ENCODE peak calls at places on chromosomes 13 and 19, in nine cellular contexts. N is glutamatergic neuron; Q is HEK293T; E is NCI-H1105; D is COR-L47; U is CD4-positive, alpha-beta T cell; P is activated CD4-positive, alpha-beta T cell treated with anti-CD3 and anti-CD28 coated beads for 4 hours; L is EL; Y is NCI-H774. I is an unnamed sample.

GRCh38 chr19:34505321-34506025 is 23.9 kb downstream of the WTIP start:
- DNase-seq in N (no peak), Q (no peak), E (no peak), D (no peak), U (no peak), P (no peak), L (no peak), Y (no peak), I (no peak)

GRCh38 chr13:94192576-94192975 is 286.9 kb downstream of the DCT start:
- DNase-seq in N (peak), Q (peak), E (no peak), D (peak), U (no peak), P (no peak), L (peak), Y (no peak), I (no peak)

GRCh38 chr13:74883834-74884233 is 598.1 kb downstream of the TBC1D4 start:
- DNase-seq in N (no peak), Q (no peak), E (no peak), D (no peak), U (no peak), P (no peak), L (no peak), Y (no peak), I (no peak)

GRCh38 chr19:13020002-13020414 is 24.7 kb downstream of the NFIX start:
- DNase-seq in N (no peak), Q (no peak), E (no peak), D (no peak), U (no peak), P (no peak), L (no peak), Y (no peak), I (peak)

GRCh38 chr19:17424743-17425365 is 5.0 kb downstream of the MVB12A start:
- DNase-seq in N (peak), Q (peak), E (peak), D (peak), U (no peak), P (no peak), L (peak), Y (no peak), I (peak)

GRCh38 chr19:858868-859843 is at the start of gene CFD:
- DNase-seq in N (no peak), Q (no peak), E (no peak), D (no peak), U (no peak), P (no peak), L (no peak), Y (no peak), I (peak)

GRCh38 chr13:30708541-30708940 is 26.8 kb upstream of the ALOX5AP start:
- DNase-seq in N (no peak), Q (no peak), E (no peak), D (no peak), U (no peak), P (no peak), L (peak), Y (no peak), I (no peak)

GRCh38 chr19:17779281-17779930 is 15.5 kb upstream of the B3GNT3 start:
- DNase-seq in N (peak), Q (peak), E (no peak), D (no peak), U (no peak), P (no peak), L (peak), Y (no peak), I (no peak)

GRCh38 chr13:35549481-35549880 is 73.0 kb upstream of the MAB21L1 start:
- DNase-seq in N (no peak), Q (no peak), E (no peak), D (no peak), U (no peak), P (no peak), L (peak), Y (no peak), I (no peak)

GRCh38 chr19:10258080-10258710 is 6.2 kb downstream of the MRPL4 start:
- DNase-seq in N (no peak), Q (no peak), E (no peak), D (no peak), U (no peak), P (no peak), L (no peak), Y (no peak), I (no peak)

GRCh38 chr13:87954116-87954515 is 282.9 kb downstream of the SLITRK5 start:
- DNase-seq in N (no peak), Q (no peak), E (no peak), D (no peak), U (no peak), P (no peak), L (peak), Y (no peak), I (no peak)

GRCh38 chr19:35249146-35249847 is 495 bp downstream of the LSR start:
- DNase-seq in N (no peak), Q (no peak), E (no peak), D (no peak), U (no peak), P (no peak), L (no peak), Y (no peak), I (no peak)

GRCh38 chr19:34793562-34793961 is 20.5 kb upstream of the ZNF599 start:
- DNase-seq in N (no peak), Q (no peak), E (no peak), D (no peak), U (no peak), P (no peak), L (peak), Y (no peak), I (no peak)

GRCh38 chr19:38597075-38597474 is 20.7 kb downstream of the MAP4K1 start:
- DNase-seq in N (no peak), Q (no peak), E (no peak), D (no peak), U (no peak), P (no peak), L (no peak), Y (no peak), I (no peak)

GRCh38 chr19:57583521-57584416 is at the start of gene ZIK1:
- DNase-seq in N (peak), Q (no peak), E (peak), D (peak), U (peak), P (peak), L (peak), Y (no peak), I (peak)

GRCh38 chr13:28475916-28476725 is 18.8 kb downstream of the FLT1 start:
- DNase-seq in N (no peak), Q (no peak), E (no peak), D (no peak), U (no peak), P (no peak), L (peak), Y (no peak), I (no peak)

GRCh38 chr19:2762783-2763496 is 20.1 kb downstream of the SGTA start:
- DNase-seq in N (no peak), Q (no peak), E (no peak), D (no peak), U (no peak), P (no peak), L (no peak), Y (no peak), I (peak)

GRCh38 chr13:32135655-32136054 is 104.1 kb downstream of the FRY start:
- DNase-seq in N (no peak), Q (no peak), E (no peak), D (no peak), U (no peak), P (no peak), L (peak), Y (no peak), I (no peak)

GRCh38 chr13:43516401-43516826 is 270.4 kb downstream of the ENOX1 start:
- DNase-seq in N (no peak), Q (no peak), E (no peak), D (no peak), U (no peak), P (no peak), L (peak), Y (no peak), I (no peak)

GRCh38 chr13:113366031-113366588 is 2.2 kb upstream of the GRTP1 start:
- DNase-seq in N (no peak), Q (no peak), E (no peak), D (no peak), U (no peak), P (no peak), L (no peak), Y (no peak), I (no peak)

GRCh38 chr13:45674908-45675307 is 27.2 kb upstream of the CBY2 start:
- DNase-seq in N (no peak), Q (no peak), E (no peak), D (peak), U (no peak), P (no peak), L (peak), Y (no peak), I (no peak)

GRCh38 chr13:40271931-40272775 is 394.3 kb downstream of the FOXO1 start:
- DNase-seq in N (no peak), Q (no peak), E (no peak), D (no peak), U (no peak), P (peak), L (peak), Y (no peak), I (peak)

GRCh38 chr19:34853369-34853768 is 73.3 kb upstream of the ZNF30 start:
- DNase-seq in N (no peak), Q (no peak), E (no peak), D (no peak), U (no peak), P (no peak), L (no peak), Y (no peak), I (no peak)

GRCh38 chr19:7920520-7921301 is 573 bp downstream of the SNAPC2 start:
- DNase-seq in N (peak), Q (peak), E (peak), D (peak), U (peak), P (peak), L (peak), Y (peak), I (peak)

GRCh38 chr13:21124853-21125252 is 51.5 kb downstream of the SKA3 start:
- DNase-seq in N (no peak), Q (peak), E (peak), D (peak), U (no peak), P (no peak), L (peak), Y (peak), I (no peak)

GRCh38 chr19:40599331-40600085 is 1.7 kb upstream of the LTBP4 start:
- DNase-seq in N (no peak), Q (no peak), E (no peak), D (no peak), U (no peak), P (no peak), L (no peak), Y (no peak), I (no peak)

GRCh38 chr13:109869312-109870237 is 83.2 kb upstream of the IRS2 start:
- DNase-seq in N (no peak), Q (no peak), E (peak), D (peak), U (no peak), P (no peak), L (peak), Y (peak), I (peak)

GRCh38 chr13:94198666-94199065 is 280.8 kb downstream of the DCT start:
- DNase-seq in N (no peak), Q (no peak), E (no peak), D (peak), U (no peak), P (no peak), L (no peak), Y (no peak), I (no peak)

GRCh38 chr13:60165391-60166099 is 1.8 kb upstream of the DIAPH3 start:
- DNase-seq in N (no peak), Q (no peak), E (no peak), D (no peak), U (no peak), P (no peak), L (no peak), Y (no peak), I (no peak)

GRCh38 chr19:23554548-23554947 is 132.5 kb downstream of the ZNF675 start:
- DNase-seq in N (no peak), Q (no peak), E (no peak), D (no peak), U (no peak), P (no peak), L (peak), Y (no peak), I (no peak)

GRCh38 chr19:56566904-56567273 is 379 bp upstream of the ZNF470 start:
- DNase-seq in N (peak), Q (peak), E (no peak), D (no peak), U (no peak), P (peak), L (peak), Y (peak), I (peak)

GRCh38 chr13:99698816-99699099 is 197.5 kb downstream of the TM9SF2 start:
- DNase-seq in N (no peak), Q (no peak), E (no peak), D (no peak), U (no peak), P (no peak), L (no peak), Y (no peak), I (no peak)

GRCh38 chr19:32631381-32631780 is 43.6 kb downstream of the ANKRD27 start:
- DNase-seq in N (no peak), Q (no peak), E (no peak), D (no peak), U (no peak), P (no peak), L (no peak), Y (no peak), I (no peak)

GRCh38 chr19:19820774-19821315 is 705 bp downstream of the ZNF506 start:
- DNase-seq in N (no peak), Q (no peak), E (no peak), D (no peak), U (peak), P (no peak), L (peak), Y (no peak), I (no peak)

GRCh38 chr19:19300613-19301012 is 19.7 kb downstream of the SUGP1 start:
- DNase-seq in N (no peak), Q (peak), E (no peak), D (no peak), U (no peak), P (no peak), L (no peak), Y (no peak), I (no peak)

GRCh38 chr19:32872391-32872790 is 2.8 kb upstream of the SLC7A9 start:
- DNase-seq in N (no peak), Q (no peak), E (no peak), D (no peak), U (no peak), P (no peak), L (no peak), Y (no peak), I (no peak)

GRCh38 chr13:38366954-38367645 is 17.4 kb downstream of the UFM1 start:
- DNase-seq in N (no peak), Q (no peak), E (no peak), D (no peak), U (no peak), P (no peak), L (peak), Y (no peak), I (no peak)